ENCODE peak calls at places on chromosome 18, in five cellular contexts. A is NCI-H345, S is hippocampal formation, Q is amniotic stem cell, H is T47D. V is an unnamed sample.

GRCh38 chr18:79784965-79785770 is 12.6 kb upstream of the KCNG2 start:
- DNase-seq in Q (no peak), S (no peak), A (no peak), H (no peak), V (no peak)

GRCh38 chr18:60892441-60892840 is 440.8 kb upstream of the CDH20 start:
- DNase-seq in S (no peak), H (no peak), A (no peak), Q (no peak), V (no peak)

GRCh38 chr18:33761363-33761762 is 183.3 kb downstream of the ASXL3 start:
- DNase-seq in Q (peak), A (peak), H (peak), S (no peak), V (no peak)

GRCh38 chr18:49345931-49346696 is 114.3 kb downstream of the DYM start:
- DNase-seq in S (no peak), A (no peak), H (no peak), Q (no peak), V (no peak)

GRCh38 chr18:80034852-80035406 is 695 bp downstream of the RBFA start:
- DNase-seq in A (no peak), H (no peak), S (no peak), Q (no peak), V (no peak)

GRCh38 chr18:7647500-7647899 is 80.4 kb downstream of the PTPRM start:
- DNase-seq in H (no peak), Q (no peak), S (no peak), A (no peak), V (no peak)

GRCh38 chr18:55868909-55869308 is 280.9 kb upstream of the TCF4 start:
- DNase-seq in H (no peak), S (no peak), A (no peak), Q (no peak), V (no peak)

GRCh38 chr18:28485918-28486317 is 309.0 kb upstream of the CDH2 start:
- DNase-seq in S (no peak), H (no peak), A (no peak), Q (no peak), V (no peak)

GRCh38 chr18:13809025-13809384 is 14.9 kb upstream of the MC5R start:
- DNase-seq in Q (no peak), A (no peak), H (peak), S (no peak), V (no peak)

GRCh38 chr18:56593906-56594305 is 44.5 kb downstream of the TXNL1 start:
- DNase-seq in H (no peak), S (no peak), Q (no peak), A (no peak), V (no peak)

GRCh38 chr18:35415511-35416427 is 38.6 kb upstream of the ZNF396 start:
- DNase-seq in Q (no peak), S (no peak), A (peak), H (no peak), V (no peak)

GRCh38 chr18:2655954-2656236 is 369 bp downstream of the SMCHD1 start:
- DNase-seq in A (no peak), Q (no peak), H (peak), S (no peak), V (no peak)

GRCh38 chr18:25121442-25121841 is 230.5 kb downstream of the ZNF521 start:
- DNase-seq in A (no peak), H (no peak), Q (no peak), S (no peak), V (no peak)

GRCh38 chr18:22309191-22309590 is 108.5 kb downstream of the CTAGE1 start:
- DNase-seq in Q (peak), A (no peak), S (no peak), H (no peak), V (no peak)

GRCh38 chr18:12442946-12443345 is 35.2 kb downstream of the PRELID3A start:
- DNase-seq in Q (no peak), A (no peak), H (no peak), S (no peak), V (no peak)

GRCh38 chr18:28041366-28041765 is 135.6 kb downstream of the CDH2 start:
- DNase-seq in Q (peak), S (no peak), H (no peak), A (no peak), V (no peak)

GRCh38 chr18:30450927-30451326 is 591.6 kb downstream of the DSC3 start:
- DNase-seq in A (no peak), Q (no peak), S (no peak), H (peak), V (no peak)

GRCh38 chr18:37476182-37476581 is 89.4 kb downstream of the CELF4 start:
- DNase-seq in H (peak), Q (no peak), S (peak), A (peak), V (no peak)

GRCh38 chr18:48662021-48662661 is 123.3 kb downstream of the CTIF start:
- DNase-seq in H (peak), S (no peak), Q (peak), A (no peak), V (no peak)

GRCh38 chr18:75977069-75977468 is 518.0 kb downstream of the ZNF516 start:
- DNase-seq in H (no peak), Q (no peak), S (no peak), A (no peak), V (no peak)

GRCh38 chr18:55018602-55019001 is 59.3 kb upstream of the CCDC68 start:
- DNase-seq in H (no peak), S (no peak), Q (peak), A (no peak), V (no peak)

GRCh38 chr18:42296723-42297122 is 341.7 kb downstream of the PIK3C3 start:
- DNase-seq in A (no peak), S (no peak), Q (no peak), H (peak), V (no peak)

GRCh38 chr18:63175264-63175663 is 144.3 kb downstream of the BCL2 start:
- DNase-seq in A (no peak), Q (no peak), S (no peak), H (no peak), V (no peak)

GRCh38 chr18:56298935-56299334 is 339.5 kb downstream of the TXNL1 start:
- DNase-seq in Q (peak), H (no peak), A (no peak), S (no peak), V (no peak)

GRCh38 chr18:6929370-6930102 is 188.1 kb downstream of the LAMA1 start:
- DNase-seq in S (no peak), H (no peak), A (no peak), Q (no peak), V (no peak)

GRCh38 chr18:741931-742512 is 29.6 kb upstream of the ENOSF1 start:
- DNase-seq in S (no peak), H (peak), Q (no peak), A (peak), V (no peak)

GRCh38 chr18:21740724-21741510 is at the start of gene MIB1:
- DNase-seq in S (peak), A (peak), H (no peak), Q (peak), V (no peak)

GRCh38 chr18:49243391-49243790 is 217.1 kb downstream of the DYM start:
- DNase-seq in Q (no peak), A (no peak), H (no peak), S (no peak), V (no peak)

GRCh38 chr18:21904856-21905255 is 164.3 kb downstream of the MIB1 start:
- DNase-seq in A (no peak), S (no peak), Q (no peak), H (no peak), V (no peak)

GRCh38 chr18:48330016-48330991 is 78.9 kb downstream of the ZBTB7C start:
- DNase-seq in S (no peak), Q (no peak), H (peak), A (peak), V (no peak)

GRCh38 chr18:59864446-59864764 is 35.4 kb upstream of the PMAIP1 start:
- DNase-seq in S (no peak), H (no peak), Q (no peak), A (no peak), V (no peak)

GRCh38 chr18:23926590-23926989 is 88.0 kb upstream of the TTC39C start:
- DNase-seq in Q (no peak), A (peak), H (peak), S (no peak), V (no peak)

GRCh38 chr18:14577971-14578370 is 34.6 kb upstream of the POTEC start:
- DNase-seq in S (no peak), A (no peak), H (no peak), Q (no peak), V (no peak)

GRCh38 chr18:57942493-57942892 is 101.5 kb upstream of the NEDD4L start:
- DNase-seq in H (no peak), A (no peak), S (no peak), Q (no peak), V (no peak)

GRCh38 chr18:3799515-3799914 is 349.5 kb downstream of the TGIF1 start:
- DNase-seq in A (peak), S (no peak), H (no peak), Q (no peak), V (no peak)

GRCh38 chr18:24567199-24567598 is 106.8 kb downstream of the HRH4 start:
- DNase-seq in Q (no peak), A (no peak), S (no peak), H (no peak), V (no peak)

V was measured in caudate nucleus.